ENCODE peak calls at places on chromosomes 6 and 20, in ten cellular contexts. I is bronchial epithelial cell, N is NB4, Z is mesothelial cell of epicardium, B is A549, P is astrocyte of the cerebellum, H is cardiac fibroblast, E is AG10803, Y is pancreas, R is mucosa of descending colon. V is an unnamed sample.

GRCh38 chr20:50110141-50111047 is 2.6 kb downstream of the UBE2V1 start:
- DNase-seq in I (peak), Z (no peak), R (no peak), N (peak), H (peak), Y (no peak), B (peak), P (peak), E (peak), V (peak)

GRCh38 chr6:64998173-64998572 is 708.9 kb downstream of the EYS start:
- DNase-seq in H (no peak), Z (no peak), B (no peak), P (no peak), N (no peak), R (no peak), E (no peak), Y (no peak), I (no peak), V (no peak)

GRCh38 chr6:42197574-42198362 is 3.0 kb upstream of the GUCA1B start:
- DNase-seq in P (no peak), Y (no peak), N (peak), Z (no peak), E (peak), H (peak), B (peak), I (peak), R (no peak), V (peak)

GRCh38 chr20:31990958-31991705 is 19.1 kb upstream of the CCM2L start:
- DNase-seq in Z (no peak), R (no peak), B (no peak), H (no peak), P (no peak), E (no peak), Y (no peak), I (no peak), N (no peak), V (no peak)

GRCh38 chr6:168032383-168032760 is 34.9 kb downstream of the KIF25 start:
- DNase-seq in H (peak), R (no peak), Z (no peak), Y (no peak), I (peak), P (peak), B (no peak), N (peak), E (peak), V (peak)

GRCh38 chr20:61942526-61942925 is 123.2 kb downstream of the TAF4 start:
- DNase-seq in E (no peak), H (no peak), Y (no peak), I (no peak), R (peak), B (no peak), Z (no peak), N (no peak), P (no peak), V (no peak)

GRCh38 chr6:80174931-80175572 is 68.6 kb downstream of the BCKDHB start:
- DNase-seq in E (peak), N (peak), P (no peak), R (no peak), H (peak), B (no peak), Z (no peak), I (no peak), Y (no peak), V (peak)

GRCh38 chr6:90411292-90411781 is 114.7 kb upstream of the BACH2 start:
- DNase-seq in Z (no peak), Y (no peak), B (peak), E (no peak), H (no peak), I (peak), R (no peak), N (no peak), P (no peak), V (no peak)

GRCh38 chr6:43771210-43771857 is 1.3 kb downstream of the VEGFA start:
- DNase-seq in Y (peak), I (peak), P (no peak), E (peak), N (peak), H (peak), B (peak), R (peak), Z (peak), V (peak)

GRCh38 chr6:107674995-107675738 is 148.9 kb downstream of the SCML4 start:
- DNase-seq in N (peak), B (peak), R (peak), I (peak), Z (peak), Y (peak), P (peak), E (peak), H (peak), V (peak)

GRCh38 chr6:41785689-41786450 is 1.6 kb upstream of the TOMM6 start:
- DNase-seq in I (no peak), B (no peak), H (peak), P (no peak), E (no peak), N (no peak), R (no peak), Z (no peak), Y (peak), V (no peak)

GRCh38 chr20:64236137-64237088 is 19.1 kb upstream of the PCMTD2 start:
- DNase-seq in Y (peak), N (no peak), I (no peak), B (no peak), H (no peak), R (peak), P (no peak), Z (no peak), E (no peak), V (no peak)

GRCh38 chr20:41138527-41139226 is 1.3 kb downstream of the PLCG1 start:
- DNase-seq in R (peak), Y (no peak), P (no peak), E (peak), Z (no peak), H (peak), N (no peak), B (no peak), I (no peak), V (no peak)

GRCh38 chr6:77292564-77293546 is 170.4 kb downstream of the HTR1B start:
- DNase-seq in R (no peak), H (peak), Z (no peak), B (peak), Y (no peak), N (no peak), I (peak), E (peak), P (peak), V (peak)

GRCh38 chr20:8393356-8393755 is 261.3 kb downstream of the PLCB1 start:
- DNase-seq in Y (no peak), N (no peak), I (no peak), H (no peak), Z (no peak), B (no peak), E (no peak), P (no peak), R (no peak), V (no peak)

GRCh38 chr6:117624869-117625481 is 22.7 kb upstream of the GOPC start:
- DNase-seq in Y (no peak), B (no peak), Z (no peak), R (no peak), H (peak), E (no peak), P (no peak), N (peak), I (no peak), V (peak)

GRCh38 chr6:146857960-146858308 is 259.2 kb downstream of the ADGB start:
- DNase-seq in B (peak), Y (no peak), Z (no peak), N (no peak), P (no peak), E (no peak), I (no peak), H (no peak), R (no peak), V (no peak)

GRCh38 chr20:37914672-37915433 is 11.9 kb downstream of the VSTM2L start:
- DNase-seq in N (peak), I (no peak), R (no peak), E (no peak), B (no peak), Z (no peak), P (no peak), H (no peak), Y (no peak), V (no peak)

GRCh38 chr6:144343736-144344428 is 58.7 kb downstream of the UTRN start:
- DNase-seq in H (peak), R (peak), N (peak), Y (no peak), I (peak), E (no peak), Z (no peak), B (peak), P (no peak), V (no peak)

GRCh38 chr6:125377621-125378020 is 75.9 kb upstream of the HDDC2 start:
- DNase-seq in Y (no peak), H (peak), B (no peak), R (no peak), P (peak), I (no peak), Z (no peak), N (peak), E (peak), V (peak)

GRCh38 chr6:156774872-156775405 is 2.2 kb upstream of the ARID1B start:
- DNase-seq in P (no peak), Y (no peak), H (peak), N (peak), E (no peak), I (peak), R (no peak), B (peak), Z (no peak), V (peak)

GRCh38 chr20:4173142-4173541 is 157.8 kb upstream of the RNF24 start:
- DNase-seq in I (no peak), N (no peak), R (no peak), H (no peak), P (no peak), Z (no peak), E (no peak), Y (no peak), B (no peak), V (no peak)

GRCh38 chr6:100136590-100136989 is 142.6 kb upstream of the MCHR2 start:
- DNase-seq in E (no peak), R (no peak), B (no peak), H (no peak), N (no peak), I (no peak), Z (no peak), P (no peak), Y (no peak), V (no peak)

GRCh38 chr6:88459224-88459623 is 293.1 kb upstream of the CNR1 start:
- DNase-seq in Y (no peak), E (no peak), H (no peak), I (no peak), Z (no peak), R (no peak), N (no peak), P (no peak), B (no peak), V (no peak)

GRCh38 chr20:41174782-41175181 is 37.4 kb downstream of the PLCG1 start:
- DNase-seq in Y (peak), R (no peak), E (peak), P (no peak), I (no peak), H (no peak), Z (no peak), N (no peak), B (no peak), V (no peak)

GRCh38 chr6:160273196-160273595 is 14.6 kb upstream of the SLC22A2 start:
- DNase-seq in N (no peak), B (no peak), P (no peak), I (no peak), Z (no peak), R (no peak), Y (no peak), H (no peak), E (no peak), V (no peak)

GRCh38 chr6:98590957-98591356 is 243.4 kb upstream of the POU3F2 start:
- DNase-seq in N (no peak), I (no peak), Z (no peak), P (no peak), Y (no peak), E (no peak), B (no peak), H (no peak), R (no peak), V (no peak)

GRCh38 chr6:106692112-106692822 is 62.9 kb downstream of the QRSL1 start:
- DNase-seq in B (peak), N (no peak), P (peak), E (peak), Z (no peak), I (peak), R (no peak), H (peak), Y (no peak), V (peak)

GRCh38 chr20:3101737-3102574 is 17.4 kb upstream of the AVP start:
- DNase-seq in Y (no peak), E (no peak), B (no peak), R (no peak), Z (no peak), N (peak), P (no peak), I (no peak), H (no peak), V (no peak)

GRCh38 chr6:7991992-7992815 is 72.0 kb downstream of the BLOC1S5 start:
- DNase-seq in Z (no peak), I (peak), B (peak), R (no peak), H (peak), Y (no peak), N (peak), P (peak), E (peak), V (peak)

DNA sequence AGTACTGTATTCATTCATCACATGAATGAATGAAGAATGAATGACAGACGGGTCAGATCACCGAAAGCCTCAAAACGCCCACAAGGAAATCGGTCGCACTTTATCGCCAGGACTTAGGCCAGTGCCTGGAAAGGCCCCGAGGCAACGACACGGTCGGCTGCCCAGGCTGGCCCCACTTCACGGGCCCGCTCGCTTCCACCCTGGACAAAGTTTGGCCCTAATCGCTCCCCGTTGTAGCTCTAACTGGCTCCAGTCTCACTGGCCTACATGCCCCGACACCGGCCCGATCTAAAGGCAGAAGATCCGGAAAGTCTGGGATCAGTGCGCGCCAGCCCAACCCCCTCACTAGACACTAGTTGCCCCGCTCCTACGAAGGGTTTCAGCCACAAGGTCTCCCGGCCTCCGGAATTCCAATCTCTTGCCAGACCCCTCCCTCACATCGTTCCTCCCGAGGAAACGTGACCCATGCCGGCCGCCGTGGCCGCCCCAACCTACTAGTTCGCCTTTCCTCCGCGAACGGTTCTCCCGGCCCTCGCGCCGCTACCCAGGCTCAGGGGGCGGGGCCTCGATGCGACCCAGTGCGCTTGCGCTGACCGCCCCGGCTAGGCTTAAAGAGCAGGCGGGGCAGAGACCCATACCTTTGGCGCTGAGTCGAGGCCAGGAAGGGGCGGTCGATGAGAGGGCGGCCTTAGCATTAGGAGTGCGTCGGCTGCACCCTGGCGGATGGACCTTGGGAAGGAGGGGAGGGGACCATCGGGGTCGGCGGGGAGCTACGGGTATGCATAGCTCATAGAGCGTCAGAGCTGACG is at the start of the genes GSS and MYH7B:
- DNase-seq in E (peak), I (peak), N (peak), R (peak), Z (peak), B (peak), H (peak), Y (peak), P (peak), V (peak)
- TF ChIP-seq CTCF in E (peak), I (peak), N (peak), R (peak), Z (peak), B (peak), H (peak), Y (no peak), P (peak), V (peak)

GRCh38 chr6:11793277-11793676 is 14.7 kb upstream of the ADTRP start:
- DNase-seq in N (no peak), B (no peak), H (no peak), Z (no peak), I (no peak), Y (no peak), E (no peak), P (no peak), R (no peak), V (no peak)
- TF ChIP-seq CTCF in N (no peak), B (no peak), H (no peak), Z (no peak), I (no peak), Y (no peak), E (no peak), P (no peak), R (no peak), V (no peak)

DNA sequence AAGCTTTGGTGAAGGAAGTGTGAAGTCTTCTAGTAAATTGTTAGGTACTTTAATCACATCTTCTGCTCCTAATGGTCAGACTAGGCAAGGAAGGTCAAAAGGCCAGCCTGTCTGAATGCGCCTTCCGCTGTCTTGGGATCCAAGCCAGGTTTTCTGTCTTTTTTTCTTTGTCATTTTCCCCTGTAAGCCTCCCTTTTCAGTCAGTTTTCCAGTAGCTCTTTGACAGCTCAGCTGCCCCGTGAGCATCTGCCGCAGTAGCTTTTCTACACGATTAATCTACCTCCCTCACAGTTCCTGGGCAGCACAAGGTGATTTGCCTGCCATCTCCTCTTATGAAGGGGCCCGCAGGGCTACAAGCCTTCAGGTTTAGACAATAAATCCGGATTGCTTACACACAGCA is 77.0 kb downstream of the LY86 start:
- DNase-seq in H (no peak), B (no peak), I (no peak), R (no peak), P (no peak), N (no peak), Y (no peak), Z (no peak), E (no peak), V (no peak)
- TF ChIP-seq CTCF in H (no peak), B (no peak), I (no peak), R (no peak), P (no peak), N (no peak), Y (no peak), Z (no peak), E (no peak), V (no peak)

GRCh38 chr20:5811746-5812145 is 61.5 kb downstream of the SHLD1 start:
- DNase-seq in E (no peak), I (no peak), P (no peak), Y (no peak), H (no peak), N (no peak), B (no peak), R (no peak), Z (no peak), V (no peak)

GRCh38 chr20:5807431-5807830 is 57.2 kb downstream of the SHLD1 start:
- DNase-seq in B (no peak), Z (no peak), R (no peak), N (no peak), E (no peak), I (no peak), Y (no peak), P (no peak), H (no peak), V (no peak)

GRCh38 chr20:5808901-5809300 is 58.7 kb downstream of the SHLD1 start:
- DNase-seq in E (no peak), I (no peak), H (no peak), P (no peak), R (no peak), B (no peak), Z (no peak), Y (no peak), N (no peak), V (no peak)

GRCh38 chr20:5809495-5809894 is 59.3 kb downstream of the SHLD1 start:
- DNase-seq in E (no peak), R (no peak), H (no peak), B (no peak), N (no peak), P (no peak), Z (no peak), Y (no peak), I (no peak), V (no peak)

GRCh38 chr20:5806457-5807263 is 56.5 kb downstream of the SHLD1 start:
- DNase-seq in B (peak), H (no peak), R (no peak), N (no peak), E (no peak), P (no peak), Y (no peak), I (no peak), Z (no peak), V (peak)
- TF ChIP-seq CTCF in B (no peak), H (peak), R (no peak), N (peak), E (no peak), P (no peak), Y (no peak), I (peak), Z (no peak), V (peak)

V was measured in fibroblast of mammary gland.